ENCODE peak calls at places on chromosome 6, in nine cellular contexts. One of them, this sample, is unnamed.

GRCh38 chr6:25070547-25071366 is 135.0 kb upstream of the RIPOR2 start:
- DNase-seq in foreskin fibroblast: peak; percentile 69
- DNase-seq in stimulated activated naive CD8-positive, alpha-beta T cell treated with anti-CD3 and anti-CD28 coated beads, Interleukin-15, Interleukin-2, amounts not matched to agents 100 U/mL and 50 U/mL, for 24 hours: peak; percentile 76
- DNase-seq in OCI-LY7: peak; percentile 90
- DNase-seq in AML-193: peak; percentile 84
- DNase-seq in AG09309: peak; percentile 59
- DNase-seq in CD4-positive, alpha-beta T cell: peak; percentile 80
- DNase-seq in Kasumi-1: peak; percentile 88
- DNase-seq in T-helper 9 cell: peak; percentile 69
- DNase-seq in this sample: peak; percentile 68

GRCh38 chr6:39881851-39882566 is 52.3 kb downstream of the MOCS1 start:
- DNase-seq in OCI-LY7: no peak
- DNase-seq in AML-193: no peak
- DNase-seq in foreskin fibroblast: peak; percentile 73
- DNase-seq in CD4-positive, alpha-beta T cell: no peak
- DNase-seq in T-helper 9 cell: no peak
- DNase-seq in Kasumi-1: no peak
- DNase-seq in AG09309: peak; percentile 78
- DNase-seq in stimulated activated naive CD8-positive, alpha-beta T cell treated with anti-CD3 and anti-CD28 coated beads, Interleukin-15, Interleukin-2, amounts not matched to agents 100 U/mL and 50 U/mL, for 24 hours: no peak
- DNase-seq in this sample: no peak

GRCh38 chr6:89475634-89476033 is 42.7 kb downstream of the ANKRD6 start:
- DNase-seq in T-helper 9 cell: no peak
- DNase-seq in OCI-LY7: no peak
- DNase-seq in CD4-positive, alpha-beta T cell: no peak
- DNase-seq in AG09309: no peak
- DNase-seq in foreskin fibroblast: no peak
- DNase-seq in stimulated activated naive CD8-positive, alpha-beta T cell treated with anti-CD3 and anti-CD28 coated beads, Interleukin-15, Interleukin-2, amounts not matched to agents 100 U/mL and 50 U/mL, for 24 hours: no peak
- DNase-seq in AML-193: no peak
- DNase-seq in Kasumi-1: no peak
- DNase-seq in this sample: peak; percentile 7

GRCh38 chr6:131061041-131061770 is 1.8 kb downstream of the EPB41L2 start:
- DNase-seq in stimulated activated naive CD8-positive, alpha-beta T cell treated with anti-CD3 and anti-CD28 coated beads, Interleukin-15, Interleukin-2, amounts not matched to agents 100 U/mL and 50 U/mL, for 24 hours: no peak
- DNase-seq in OCI-LY7: peak; percentile 49
- DNase-seq in CD4-positive, alpha-beta T cell: no peak
- DNase-seq in AML-193: peak; percentile 24
- DNase-seq in Kasumi-1: peak; percentile 8
- DNase-seq in foreskin fibroblast: no peak
- DNase-seq in AG09309: no peak
- DNase-seq in T-helper 9 cell: no peak
- DNase-seq in this sample: peak; percentile 52

GRCh38 chr6:28977351-28978136 is 27.6 kb downstream of the ZNF311 start:
- DNase-seq in foreskin fibroblast: peak; percentile 45
- DNase-seq in CD4-positive, alpha-beta T cell: no peak
- DNase-seq in Kasumi-1: peak; percentile 36
- DNase-seq in stimulated activated naive CD8-positive, alpha-beta T cell treated with anti-CD3 and anti-CD28 coated beads, Interleukin-15, Interleukin-2, amounts not matched to agents 100 U/mL and 50 U/mL, for 24 hours: peak; percentile 32
- DNase-seq in T-helper 9 cell: no peak
- DNase-seq in OCI-LY7: no peak
- DNase-seq in AML-193: no peak
- DNase-seq in AG09309: peak; percentile 46
- DNase-seq in this sample: no peak

GRCh38 chr6:124677874-124678273 is 284.4 kb upstream of the RNF217 start:
- DNase-seq in OCI-LY7: no peak
- DNase-seq in CD4-positive, alpha-beta T cell: no peak
- DNase-seq in foreskin fibroblast: no peak
- DNase-seq in stimulated activated naive CD8-positive, alpha-beta T cell treated with anti-CD3 and anti-CD28 coated beads, Interleukin-15, Interleukin-2, amounts not matched to agents 100 U/mL and 50 U/mL, for 24 hours: no peak
- DNase-seq in T-helper 9 cell: no peak
- DNase-seq in Kasumi-1: no peak
- DNase-seq in AG09309: no peak
- DNase-seq in AML-193: no peak
- DNase-seq in this sample: no peak

GRCh38 chr6:82331031-82331773 is 32.4 kb upstream of the TPBG start:
- DNase-seq in Kasumi-1: peak; percentile 9
- DNase-seq in OCI-LY7: no peak
- DNase-seq in AML-193: no peak
- DNase-seq in foreskin fibroblast: peak; percentile 55
- DNase-seq in stimulated activated naive CD8-positive, alpha-beta T cell treated with anti-CD3 and anti-CD28 coated beads, Interleukin-15, Interleukin-2, amounts not matched to agents 100 U/mL and 50 U/mL, for 24 hours: no peak
- DNase-seq in CD4-positive, alpha-beta T cell: no peak
- DNase-seq in T-helper 9 cell: no peak
- DNase-seq in AG09309: peak; percentile 74
- DNase-seq in this sample: no peak

GRCh38 chr6:93684339-93684738 is 265.0 kb upstream of the EPHA7 start:
- DNase-seq in CD4-positive, alpha-beta T cell: no peak
- DNase-seq in Kasumi-1: no peak
- DNase-seq in AML-193: no peak
- DNase-seq in foreskin fibroblast: no peak
- DNase-seq in AG09309: no peak
- DNase-seq in T-helper 9 cell: no peak
- DNase-seq in stimulated activated naive CD8-positive, alpha-beta T cell treated with anti-CD3 and anti-CD28 coated beads, Interleukin-15, Interleukin-2, amounts not matched to agents 100 U/mL and 50 U/mL, for 24 hours: no peak
- DNase-seq in OCI-LY7: no peak
- DNase-seq in this sample: no peak

GRCh38 chr6:163661271-163661671 is 246.8 kb downstream of the QKI start:
- DNase-seq in Kasumi-1: peak; percentile 77
- DNase-seq in stimulated activated naive CD8-positive, alpha-beta T cell treated with anti-CD3 and anti-CD28 coated beads, Interleukin-15, Interleukin-2, amounts not matched to agents 100 U/mL and 50 U/mL, for 24 hours: no peak
- DNase-seq in T-helper 9 cell: no peak
- DNase-seq in OCI-LY7: peak; percentile 59
- DNase-seq in CD4-positive, alpha-beta T cell: no peak
- DNase-seq in AG09309: no peak
- DNase-seq in foreskin fibroblast: no peak
- DNase-seq in AML-193: no peak
- DNase-seq in this sample: no peak

GRCh38 chr6:22737331-22737730 is 168.0 kb downstream of the HDGFL1 start:
- DNase-seq in stimulated activated naive CD8-positive, alpha-beta T cell treated with anti-CD3 and anti-CD28 coated beads, Interleukin-15, Interleukin-2, amounts not matched to agents 100 U/mL and 50 U/mL, for 24 hours: no peak
- DNase-seq in foreskin fibroblast: peak; percentile 23
- DNase-seq in T-helper 9 cell: no peak
- DNase-seq in AML-193: no peak
- DNase-seq in AG09309: peak; percentile 13
- DNase-seq in Kasumi-1: peak; percentile 30
- DNase-seq in OCI-LY7: no peak
- DNase-seq in CD4-positive, alpha-beta T cell: no peak
- DNase-seq in this sample: no peak

GRCh38 chr6:64074981-64075380 is 439.4 kb downstream of the PHF3 start:
- DNase-seq in OCI-LY7: no peak
- DNase-seq in stimulated activated naive CD8-positive, alpha-beta T cell treated with anti-CD3 and anti-CD28 coated beads, Interleukin-15, Interleukin-2, amounts not matched to agents 100 U/mL and 50 U/mL, for 24 hours: no peak
- DNase-seq in Kasumi-1: no peak
- DNase-seq in T-helper 9 cell: no peak
- DNase-seq in AML-193: no peak
- DNase-seq in foreskin fibroblast: no peak
- DNase-seq in AG09309: no peak
- DNase-seq in CD4-positive, alpha-beta T cell: no peak
- DNase-seq in this sample: no peak

GRCh38 chr6:491233-491632 is 99.7 kb downstream of the IRF4 start:
- DNase-seq in CD4-positive, alpha-beta T cell: no peak
- DNase-seq in T-helper 9 cell: peak; percentile 22
- DNase-seq in AG09309: no peak
- DNase-seq in OCI-LY7: no peak
- DNase-seq in foreskin fibroblast: no peak
- DNase-seq in stimulated activated naive CD8-positive, alpha-beta T cell treated with anti-CD3 and anti-CD28 coated beads, Interleukin-15, Interleukin-2, amounts not matched to agents 100 U/mL and 50 U/mL, for 24 hours: peak; percentile 65
- DNase-seq in Kasumi-1: no peak
- DNase-seq in AML-193: no peak
- DNase-seq in this sample: no peak

GRCh38 chr6:48281217-48281616 is 170.2 kb upstream of the PTCHD4 start:
- DNase-seq in CD4-positive, alpha-beta T cell: no peak
- DNase-seq in AML-193: no peak
- DNase-seq in OCI-LY7: no peak
- DNase-seq in AG09309: no peak
- DNase-seq in T-helper 9 cell: no peak
- DNase-seq in Kasumi-1: no peak
- DNase-seq in stimulated activated naive CD8-positive, alpha-beta T cell treated with anti-CD3 and anti-CD28 coated beads, Interleukin-15, Interleukin-2, amounts not matched to agents 100 U/mL and 50 U/mL, for 24 hours: no peak
- DNase-seq in foreskin fibroblast: no peak
- DNase-seq in this sample: no peak

GRCh38 chr6:144390886-144391285 is 105.8 kb downstream of the UTRN start:
- DNase-seq in CD4-positive, alpha-beta T cell: no peak
- DNase-seq in foreskin fibroblast: peak; percentile 40
- DNase-seq in stimulated activated naive CD8-positive, alpha-beta T cell treated with anti-CD3 and anti-CD28 coated beads, Interleukin-15, Interleukin-2, amounts not matched to agents 100 U/mL and 50 U/mL, for 24 hours: no peak
- DNase-seq in OCI-LY7: no peak
- DNase-seq in T-helper 9 cell: no peak
- DNase-seq in AML-193: no peak
- DNase-seq in AG09309: no peak
- DNase-seq in Kasumi-1: no peak
- DNase-seq in this sample: no peak

GRCh38 chr6:16540804-16541752 is 220.2 kb downstream of the ATXN1 start:
- DNase-seq in AG09309: no peak
- DNase-seq in foreskin fibroblast: no peak
- DNase-seq in T-helper 9 cell: no peak
- DNase-seq in CD4-positive, alpha-beta T cell: no peak
- DNase-seq in OCI-LY7: no peak
- DNase-seq in AML-193: no peak
- DNase-seq in Kasumi-1: no peak
- DNase-seq in stimulated activated naive CD8-positive, alpha-beta T cell treated with anti-CD3 and anti-CD28 coated beads, Interleukin-15, Interleukin-2, amounts not matched to agents 100 U/mL and 50 U/mL, for 24 hours: peak; percentile 27
- DNase-seq in this sample: no peak

GRCh38 chr6:161418458-161418945 is 144.6 kb upstream of the AGPAT4 start:
- DNase-seq in stimulated activated naive CD8-positive, alpha-beta T cell treated with anti-CD3 and anti-CD28 coated beads, Interleukin-15, Interleukin-2, amounts not matched to agents 100 U/mL and 50 U/mL, for 24 hours: peak; percentile 45
- DNase-seq in T-helper 9 cell: no peak
- DNase-seq in CD4-positive, alpha-beta T cell: no peak
- DNase-seq in Kasumi-1: peak; percentile 73
- DNase-seq in OCI-LY7: peak; percentile 58
- DNase-seq in AG09309: peak; percentile 67
- DNase-seq in foreskin fibroblast: peak; percentile 60
- DNase-seq in AML-193: peak; percentile 49
- DNase-seq in this sample: peak; percentile 56

GRCh38 chr6:159043986-159044385 is 805 bp downstream of the TAGAP start:
- DNase-seq in stimulated activated naive CD8-positive, alpha-beta T cell treated with anti-CD3 and anti-CD28 coated beads, Interleukin-15, Interleukin-2, amounts not matched to agents 100 U/mL and 50 U/mL, for 24 hours: no peak
- DNase-seq in CD4-positive, alpha-beta T cell: no peak
- DNase-seq in AML-193: peak; percentile 11
- DNase-seq in Kasumi-1: no peak
- DNase-seq in AG09309: no peak
- DNase-seq in foreskin fibroblast: no peak
- DNase-seq in OCI-LY7: peak; percentile 43
- DNase-seq in T-helper 9 cell: no peak
- DNase-seq in this sample: no peak

GRCh38 chr6:15527838-15528617 is 134.8 kb downstream of the DTNBP1 start:
- DNase-seq in AML-193: no peak
- DNase-seq in OCI-LY7: no peak
- DNase-seq in T-helper 9 cell: no peak
- DNase-seq in stimulated activated naive CD8-positive, alpha-beta T cell treated with anti-CD3 and anti-CD28 coated beads, Interleukin-15, Interleukin-2, amounts not matched to agents 100 U/mL and 50 U/mL, for 24 hours: no peak
- DNase-seq in Kasumi-1: no peak
- DNase-seq in CD4-positive, alpha-beta T cell: no peak
- DNase-seq in foreskin fibroblast: no peak
- DNase-seq in AG09309: no peak
- DNase-seq in this sample: no peak

GRCh38 chr6:168926306-168926705 is 327.3 kb downstream of the THBS2 start:
- DNase-seq in CD4-positive, alpha-beta T cell: no peak
- DNase-seq in T-helper 9 cell: no peak
- DNase-seq in foreskin fibroblast: no peak
- DNase-seq in AML-193: no peak
- DNase-seq in stimulated activated naive CD8-positive, alpha-beta T cell treated with anti-CD3 and anti-CD28 coated beads, Interleukin-15, Interleukin-2, amounts not matched to agents 100 U/mL and 50 U/mL, for 24 hours: no peak
- DNase-seq in Kasumi-1: no peak
- DNase-seq in OCI-LY7: no peak
- DNase-seq in AG09309: no peak
- DNase-seq in this sample: no peak

GRCh38 chr6:70375166-70375565 is 38.1 kb upstream of the FAM135A start:
- DNase-seq in OCI-LY7: no peak
- DNase-seq in stimulated activated naive CD8-positive, alpha-beta T cell treated with anti-CD3 and anti-CD28 coated beads, Interleukin-15, Interleukin-2, amounts not matched to agents 100 U/mL and 50 U/mL, for 24 hours: no peak
- DNase-seq in CD4-positive, alpha-beta T cell: no peak
- DNase-seq in T-helper 9 cell: no peak
- DNase-seq in AML-193: no peak
- DNase-seq in foreskin fibroblast: peak; percentile 20
- DNase-seq in Kasumi-1: no peak
- DNase-seq in AG09309: no peak
- DNase-seq in this sample: no peak

GRCh38 chr6:21935561-21936028 is 342.0 kb downstream of the SOX4 start:
- DNase-seq in foreskin fibroblast: peak; percentile 7
- DNase-seq in Kasumi-1: peak; percentile 69
- DNase-seq in OCI-LY7: peak; percentile 68
- DNase-seq in CD4-positive, alpha-beta T cell: no peak
- DNase-seq in T-helper 9 cell: no peak
- DNase-seq in AG09309: no peak
- DNase-seq in AML-193: peak; percentile 35
- DNase-seq in stimulated activated naive CD8-positive, alpha-beta T cell treated with anti-CD3 and anti-CD28 coated beads, Interleukin-15, Interleukin-2, amounts not matched to agents 100 U/mL and 50 U/mL, for 24 hours: peak; percentile 20
- DNase-seq in this sample: peak; percentile 36

GRCh38 chr6:9851541-9852380 is 563.1 kb downstream of the TFAP2A start:
- DNase-seq in AML-193: peak; percentile 21
- DNase-seq in CD4-positive, alpha-beta T cell: no peak
- DNase-seq in stimulated activated naive CD8-positive, alpha-beta T cell treated with anti-CD3 and anti-CD28 coated beads, Interleukin-15, Interleukin-2, amounts not matched to agents 100 U/mL and 50 U/mL, for 24 hours: no peak
- DNase-seq in Kasumi-1: no peak
- DNase-seq in AG09309: no peak
- DNase-seq in foreskin fibroblast: no peak
- DNase-seq in OCI-LY7: no peak
- DNase-seq in T-helper 9 cell: no peak
- DNase-seq in this sample: no peak

GRCh38 chr6:129031051-129031599 is 148.2 kb downstream of the LAMA2 start:
- DNase-seq in foreskin fibroblast: peak; percentile 72
- DNase-seq in Kasumi-1: no peak
- DNase-seq in T-helper 9 cell: no peak
- DNase-seq in OCI-LY7: no peak
- DNase-seq in CD4-positive, alpha-beta T cell: no peak
- DNase-seq in AG09309: peak; percentile 90
- DNase-seq in AML-193: no peak
- DNase-seq in stimulated activated naive CD8-positive, alpha-beta T cell treated with anti-CD3 and anti-CD28 coated beads, Interleukin-15, Interleukin-2, amounts not matched to agents 100 U/mL and 50 U/mL, for 24 hours: no peak
- DNase-seq in this sample: no peak

GRCh38 chr6:137811912-137812553 is 55.0 kb upstream of the TNFAIP3 start:
- DNase-seq in foreskin fibroblast: no peak
- DNase-seq in AML-193: peak; percentile 62
- DNase-seq in OCI-LY7: no peak
- DNase-seq in T-helper 9 cell: no peak
- DNase-seq in stimulated activated naive CD8-positive, alpha-beta T cell treated with anti-CD3 and anti-CD28 coated beads, Interleukin-15, Interleukin-2, amounts not matched to agents 100 U/mL and 50 U/mL, for 24 hours: no peak
- DNase-seq in CD4-positive, alpha-beta T cell: no peak
- DNase-seq in Kasumi-1: peak; percentile 46
- DNase-seq in AG09309: no peak
- DNase-seq in this sample: no peak

GRCh38 chr6:83442752-83443151 is 11.9 kb upstream of the ME1 start:
- DNase-seq in foreskin fibroblast: no peak
- DNase-seq in CD4-positive, alpha-beta T cell: no peak
- DNase-seq in T-helper 9 cell: no peak
- DNase-seq in AML-193: peak; percentile 85
- DNase-seq in OCI-LY7: no peak
- DNase-seq in Kasumi-1: peak; percentile 60
- DNase-seq in AG09309: peak; percentile 61
- DNase-seq in stimulated activated naive CD8-positive, alpha-beta T cell treated with anti-CD3 and anti-CD28 coated beads, Interleukin-15, Interleukin-2, amounts not matched to agents 100 U/mL and 50 U/mL, for 24 hours: no peak
- DNase-seq in this sample: no peak

GRCh38 chr6:13431861-13432465 is 55.4 kb downstream of the GFOD1 start:
- DNase-seq in foreskin fibroblast: no peak
- DNase-seq in T-helper 9 cell: no peak
- DNase-seq in AML-193: no peak
- DNase-seq in OCI-LY7: no peak
- DNase-seq in stimulated activated naive CD8-positive, alpha-beta T cell treated with anti-CD3 and anti-CD28 coated beads, Interleukin-15, Interleukin-2, amounts not matched to agents 100 U/mL and 50 U/mL, for 24 hours: peak; percentile 36
- DNase-seq in CD4-positive, alpha-beta T cell: no peak
- DNase-seq in AG09309: no peak
- DNase-seq in Kasumi-1: no peak
- DNase-seq in this sample: peak; percentile 45

GRCh38 chr6:42777126-42777822 is 4.6 kb upstream of the BICRAL start:
- DNase-seq in AG09309: no peak
- DNase-seq in OCI-LY7: peak; percentile 75
- DNase-seq in AML-193: no peak
- DNase-seq in foreskin fibroblast: peak; percentile 41
- DNase-seq in stimulated activated naive CD8-positive, alpha-beta T cell treated with anti-CD3 and anti-CD28 coated beads, Interleukin-15, Interleukin-2, amounts not matched to agents 100 U/mL and 50 U/mL, for 24 hours: no peak
- DNase-seq in CD4-positive, alpha-beta T cell: no peak
- DNase-seq in T-helper 9 cell: no peak
- DNase-seq in Kasumi-1: no peak
- DNase-seq in this sample: peak; percentile 53

GRCh38 chr6:97865612-97866011 is 582.6 kb upstream of the MMS22L start:
- DNase-seq in T-helper 9 cell: no peak
- DNase-seq in OCI-LY7: no peak
- DNase-seq in stimulated activated naive CD8-positive, alpha-beta T cell treated with anti-CD3 and anti-CD28 coated beads, Interleukin-15, Interleukin-2, amounts not matched to agents 100 U/mL and 50 U/mL, for 24 hours: no peak
- DNase-seq in AG09309: no peak
- DNase-seq in CD4-positive, alpha-beta T cell: no peak
- DNase-seq in foreskin fibroblast: no peak
- DNase-seq in AML-193: no peak
- DNase-seq in Kasumi-1: no peak
- DNase-seq in this sample: no peak

GRCh38 chr6:45351667-45352066 is 23.5 kb downstream of the RUNX2 start:
- DNase-seq in Kasumi-1: no peak
- DNase-seq in AG09309: no peak
- DNase-seq in OCI-LY7: no peak
- DNase-seq in stimulated activated naive CD8-positive, alpha-beta T cell treated with anti-CD3 and anti-CD28 coated beads, Interleukin-15, Interleukin-2, amounts not matched to agents 100 U/mL and 50 U/mL, for 24 hours: no peak
- DNase-seq in AML-193: no peak
- DNase-seq in foreskin fibroblast: no peak
- DNase-seq in CD4-positive, alpha-beta T cell: no peak
- DNase-seq in T-helper 9 cell: no peak
- DNase-seq in this sample: no peak

GRCh38 chr6:37938909-37939308 is 119.4 kb downstream of the ZFAND3 start:
- DNase-seq in OCI-LY7: no peak
- DNase-seq in Kasumi-1: no peak
- DNase-seq in foreskin fibroblast: no peak
- DNase-seq in AG09309: no peak
- DNase-seq in stimulated activated naive CD8-positive, alpha-beta T cell treated with anti-CD3 and anti-CD28 coated beads, Interleukin-15, Interleukin-2, amounts not matched to agents 100 U/mL and 50 U/mL, for 24 hours: no peak
- DNase-seq in CD4-positive, alpha-beta T cell: no peak
- DNase-seq in AML-193: no peak
- DNase-seq in T-helper 9 cell: no peak
- DNase-seq in this sample: no peak

GRCh38 chr6:30787954-30788353 is 43.6 kb upstream of the IER3 start:
- DNase-seq in AML-193: peak; percentile 88
- DNase-seq in T-helper 9 cell: no peak
- DNase-seq in foreskin fibroblast: no peak
- DNase-seq in CD4-positive, alpha-beta T cell: no peak
- DNase-seq in stimulated activated naive CD8-positive, alpha-beta T cell treated with anti-CD3 and anti-CD28 coated beads, Interleukin-15, Interleukin-2, amounts not matched to agents 100 U/mL and 50 U/mL, for 24 hours: peak; percentile 57
- DNase-seq in AG09309: no peak
- DNase-seq in OCI-LY7: no peak
- DNase-seq in Kasumi-1: peak; percentile 98
- DNase-seq in this sample: peak; percentile 88